ENCODE peak calls at places on chromosomes 6 and 20, in ten cellular contexts. B, G, O, I, E, C, M, Q, U and Y are unnamed samples.
A peak's percentile ranks its signal among the peaks of the same experiment; 100 is the strongest.

GRCh38 chr6:44733146-44733545 is 345.6 kb downstream of the CDC5L start:
- DNase-seq in B (no peak), G (no peak), O (no peak), I (no peak), E (no peak), C (no peak), M (no peak), Q (no peak), U (no peak), Y (no peak)

GRCh38 chr6:163588211-163588919 is 173.8 kb downstream of the QKI start:
- DNase-seq in B (no peak), G (no peak), O (no peak), I (peak; percentile 61), E (no peak), C (no peak), M (no peak), Q (peak; percentile 44), U (no peak), Y (no peak)

GRCh38 chr6:21594427-21595264 is 1.1 kb downstream of the SOX4 start:
- DNase-seq in B (peak; percentile 73), G (peak; percentile 38), O (no peak), I (no peak), E (peak; percentile 16), C (peak; percentile 18), M (no peak), Q (peak; percentile 73), U (no peak), Y (no peak)

GRCh38 chr20:25220021-25220730 is 24.7 kb downstream of the ENTPD6 start:
- DNase-seq in B (no peak), G (no peak), O (no peak), I (no peak), E (no peak), C (no peak), M (no peak), Q (no peak), U (no peak), Y (no peak)

GRCh38 chr6:140544431-140544830 is 1170.0 kb upstream of the CITED2 start:
- DNase-seq in B (no peak), G (no peak), O (no peak), I (no peak), E (no peak), C (no peak), M (no peak), Q (no peak), U (no peak), Y (no peak)

GRCh38 chr6:1633366-1634021 is 23.8 kb downstream of the FOXC1 start:
- DNase-seq in B (no peak), G (no peak), O (no peak), I (no peak), E (no peak), C (no peak), M (no peak), Q (no peak), U (no peak), Y (no peak)

GRCh38 chr6:142833054-142833453 is 111.9 kb downstream of the HIVEP2 start:
- DNase-seq in B (no peak), G (no peak), O (no peak), I (peak; percentile 40), E (no peak), C (no peak), M (no peak), Q (peak; percentile 66), U (no peak), Y (no peak)

GRCh38 chr6:160348209-160348551 is at the start of gene SLC22A3:
- DNase-seq in B (no peak), G (no peak), O (peak; percentile 71), I (no peak), E (no peak), C (no peak), M (no peak), Q (peak; percentile 48), U (no peak), Y (no peak)

GRCh38 chr20:8007490-8007889 is 12.1 kb downstream of the TMX4 start:
- DNase-seq in B (no peak), G (no peak), O (no peak), I (no peak), E (no peak), C (no peak), M (no peak), Q (no peak), U (no peak), Y (no peak)

GRCh38 chr6:74170118-74170517 is 474.1 kb downstream of the CD109 start:
- DNase-seq in B (no peak), G (no peak), O (no peak), I (peak; percentile 27), E (no peak), C (no peak), M (no peak), Q (peak; percentile 61), U (no peak), Y (no peak)

GRCh38 chr20:56551571-56551970 is 18.5 kb downstream of the FAM209B start:
- DNase-seq in B (no peak), G (no peak), O (no peak), I (no peak), E (no peak), C (no peak), M (no peak), Q (no peak), U (no peak), Y (no peak)

GRCh38 chr6:6315660-6316059 is 4.8 kb downstream of the F13A1 start:
- DNase-seq in B (no peak), G (peak; percentile 36), O (no peak), I (peak; percentile 28), E (peak; percentile 54), C (no peak), M (no peak), Q (peak; percentile 65), U (peak; percentile 40), Y (no peak)

GRCh38 chr6:19759117-19759880 is 77.9 kb upstream of the ID4 start:
- DNase-seq in B (no peak), G (no peak), O (no peak), I (peak; percentile 84), E (no peak), C (no peak), M (no peak), Q (peak; percentile 64), U (no peak), Y (no peak)

GRCh38 chr20:9241232-9241692 is 172.4 kb downstream of the PLCB4 start:
- DNase-seq in B (no peak), G (no peak), O (no peak), I (peak; percentile 75), E (no peak), C (no peak), M (no peak), Q (peak; percentile 49), U (no peak), Y (no peak)

GRCh38 chr6:54354608-54355007 is 46.4 kb downstream of the TINAG start:
- DNase-seq in B (no peak), G (no peak), O (no peak), I (no peak), E (no peak), C (no peak), M (no peak), Q (no peak), U (no peak), Y (no peak)

GRCh38 chr6:115945806-115946205 is 114.9 kb downstream of the FRK start:
- DNase-seq in B (no peak), G (no peak), O (no peak), I (no peak), E (no peak), C (no peak), M (no peak), Q (no peak), U (no peak), Y (no peak)

GRCh38 chr6:142550310-142550709 is 248.5 kb downstream of the ADGRG6 start:
- DNase-seq in B (no peak), G (no peak), O (no peak), I (no peak), E (no peak), C (no peak), M (no peak), Q (no peak), U (no peak), Y (no peak)

GRCh38 chr20:62507991-62508640 is 32.3 kb upstream of the GATA5 start:
- DNase-seq in B (no peak), G (no peak), O (no peak), I (no peak), E (no peak), C (no peak), M (no peak), Q (no peak), U (no peak), Y (no peak)

GRCh38 chr20:438581-439469 is 23.5 kb downstream of the TBC1D20 start:
- DNase-seq in B (peak; percentile 73), G (peak; percentile 62), O (no peak), I (no peak), E (no peak), C (peak; percentile 55), M (peak; percentile 53), Q (no peak), U (no peak), Y (peak; percentile 24)

GRCh38 chr6:148954934-148955915 is 208.4 kb downstream of the UST start:
- DNase-seq in B (no peak), G (no peak), O (peak; percentile 12), I (no peak), E (no peak), C (no peak), M (no peak), Q (no peak), U (no peak), Y (no peak)

GRCh38 chr6:45691426-45691825 is 313.7 kb upstream of the SUPT3H start:
- DNase-seq in B (no peak), G (no peak), O (no peak), I (no peak), E (no peak), C (no peak), M (no peak), Q (no peak), U (no peak), Y (no peak)

GRCh38 chr20:22763257-22763906 is 179.0 kb upstream of the FOXA2 start:
- DNase-seq in B (no peak), G (no peak), O (no peak), I (peak; percentile 50), E (no peak), C (no peak), M (no peak), Q (peak; percentile 44), U (no peak), Y (no peak)

GRCh38 chr6:131828080-131828479 is 20.3 kb downstream of the ENPP1 start:
- DNase-seq in B (no peak), G (no peak), O (no peak), I (no peak), E (no peak), C (no peak), M (no peak), Q (peak; percentile 67), U (no peak), Y (no peak)

GRCh38 chr20:62975251-62975770 is 22.8 kb downstream of the SLC17A9 start:
- DNase-seq in B (no peak), G (no peak), O (no peak), I (no peak), E (no peak), C (no peak), M (no peak), Q (no peak), U (no peak), Y (no peak)

GRCh38 chr6:154888426-154888825 is 106.7 kb upstream of the TIAM2 start:
- DNase-seq in B (no peak), G (no peak), O (no peak), I (no peak), E (no peak), C (no peak), M (no peak), Q (no peak), U (no peak), Y (no peak)

GRCh38 chr6:101762851-101763250 is 369.3 kb downstream of the GRIK2 start:
- DNase-seq in B (no peak), G (no peak), O (no peak), I (no peak), E (no peak), C (no peak), M (no peak), Q (no peak), U (no peak), Y (no peak)

GRCh38 chr6:15245361-15246216 is at the start of gene JARID2:
- DNase-seq in B (peak; percentile 93), G (peak; percentile 98), O (peak; percentile 70), I (peak; percentile 96), E (peak; percentile 89), C (peak; percentile 91), M (peak; percentile 92), Q (peak; percentile 96), U (peak; percentile 89), Y (peak; percentile 92)

GRCh38 chr20:33704197-33704924 is 15.7 kb downstream of the PXMP4 start:
- DNase-seq in B (no peak), G (no peak), O (no peak), I (no peak), E (no peak), C (no peak), M (no peak), Q (no peak), U (no peak), Y (no peak)